ENCODE peak calls at places on chromosomes 5 and 9, in seven cellular contexts. I is GM03348; L is kidney tubule cell; E is stimulated activated CD4-positive, alpha-beta T cell treated with anti-CD3 and anti-CD28 coated beads, Interleukin-12 subunit alpha, Interleukin-12 subunit beta, amount 100 ng/mL, for 4 hours; M is epithelial cell of esophagus; R is activated T-cell treated with anti-CD3 and anti-CD28 coated beads for 4 hours; U is substantia nigra. G is an unnamed sample.

GRCh38 chr5:73301208-73302088 is 128.5 kb downstream of the TMEM174 start:
- DNase-seq in I (no peak), L (no peak), E (no peak), M (no peak), R (no peak), U (no peak), G (no peak)

GRCh38 chr9:112378441-112379176 is 1.3 kb upstream of the HSDL2 start:
- DNase-seq in I (no peak), L (peak; percentile 68), E (peak; percentile 18), M (peak; percentile 60), R (no peak), U (no peak), G (peak; percentile 26)

GRCh38 chr5:171426266-171426665 is 6.8 kb downstream of the FGF18 start:
- DNase-seq in I (no peak), L (no peak), E (no peak), M (no peak), R (no peak), U (no peak), G (no peak)

GRCh38 chr9:127768666-127769065 is 9.8 kb downstream of the SH2D3C start:
- DNase-seq in I (no peak), L (no peak), E (no peak), M (no peak), R (no peak), U (no peak), G (no peak)

GRCh38 chr9:81351166-81351565 is 338.2 kb downstream of the TLE1 start:
- DNase-seq in I (no peak), L (no peak), E (no peak), M (peak; percentile 63), R (no peak), U (no peak), G (no peak)

GRCh38 chr5:76451046-76451701 is 48.1 kb downstream of the IQGAP2 start:
- DNase-seq in I (no peak), L (no peak), E (no peak), M (no peak), R (no peak), U (no peak), G (no peak)

GRCh38 chr9:113622600-113623400 is 159.3 kb downstream of the RGS3 start:
- DNase-seq in I (peak; percentile 81), L (peak; percentile 98), E (peak; percentile 28), M (peak; percentile 64), R (no peak), U (no peak), G (peak; percentile 79)

GRCh38 chr5:176742246-176743105 is 67.9 kb upstream of the UNC5A start:
- DNase-seq in I (no peak), L (no peak), E (no peak), M (no peak), R (no peak), U (no peak), G (no peak)

GRCh38 chr9:34560574-34561229 is 28.8 kb downstream of the CNTFR start:
- DNase-seq in I (no peak), L (no peak), E (no peak), M (no peak), R (no peak), U (no peak), G (no peak)

GRCh38 chr9:132609829-132610228 is 27.4 kb downstream of the BARHL1 start:
- DNase-seq in I (peak; percentile 79), L (peak; percentile 23), E (no peak), M (peak; percentile 71), R (no peak), U (no peak), G (no peak)

GRCh38 chr9:9557804-9558334 is 1054.9 kb downstream of the PTPRD start:
- DNase-seq in I (no peak), L (no peak), E (no peak), M (no peak), R (no peak), U (no peak), G (no peak)

GRCh38 chr5:14521748-14522147 is 59.8 kb upstream of the OTULINL start:
- DNase-seq in I (no peak), L (no peak), E (no peak), M (no peak), R (no peak), U (peak; percentile 12), G (no peak)

GRCh38 chr5:27474395-27474794 is 436.0 kb upstream of the CDH9 start:
- DNase-seq in I (no peak), L (no peak), E (no peak), M (no peak), R (no peak), U (no peak), G (no peak)

G was measured in stimulated activated naive CD8-positive, alpha-beta T cell treated with anti-CD3 and anti-CD28 coated beads, Interleukin-15, amount 100 ng/mL, for 72 hours.